ENCODE peak calls at places on chromosomes 2 and 18, in four cellular contexts. J, F, M and O are unnamed samples.

GRCh38 chr18:32530947-32531651 is 60.4 kb upstream of the GAREM1 start:
- DNase-seq in J (peak), F (no peak), M (no peak), O (no peak)

GRCh38 chr2:144320491-144320890 is 199.4 kb downstream of the ZEB2 start:
- DNase-seq in J (peak), F (no peak), M (no peak), O (peak)

GRCh38 chr2:28979576-28980366 is 1.3 kb upstream of the TOGARAM2 start:
- DNase-seq in J (peak), F (peak), M (no peak), O (no peak)

GRCh38 chr2:191910518-191910917 is 63.6 kb upstream of the CAVIN2 start:
- DNase-seq in J (peak), F (no peak), M (no peak), O (no peak)

GRCh38 chr2:170651603-170652002 is 63.5 kb upstream of the SP5 start:
- DNase-seq in J (no peak), F (no peak), M (no peak), O (no peak)

GRCh38 chr2:217098435-217098834 is 238.6 kb upstream of the TNP1 start:
- DNase-seq in J (no peak), F (no peak), M (no peak), O (no peak)

GRCh38 chr2:239519921-239520585 is 119.2 kb upstream of the HDAC4 start:
- DNase-seq in J (no peak), F (peak), M (no peak), O (no peak)

GRCh38 chr18:986071-986470 is 81.4 kb downstream of the ADCYAP1 start:
- DNase-seq in J (no peak), F (no peak), M (no peak), O (no peak)

GRCh38 chr2:72142743-72143440 is 4.8 kb downstream of the CYP26B1 start:
- DNase-seq in J (no peak), F (peak), M (peak), O (no peak)

GRCh38 chr2:169131587-169132512 is 62.5 kb downstream of the DHRS9 start:
- DNase-seq in J (peak), F (no peak), M (no peak), O (no peak)

DNA sequence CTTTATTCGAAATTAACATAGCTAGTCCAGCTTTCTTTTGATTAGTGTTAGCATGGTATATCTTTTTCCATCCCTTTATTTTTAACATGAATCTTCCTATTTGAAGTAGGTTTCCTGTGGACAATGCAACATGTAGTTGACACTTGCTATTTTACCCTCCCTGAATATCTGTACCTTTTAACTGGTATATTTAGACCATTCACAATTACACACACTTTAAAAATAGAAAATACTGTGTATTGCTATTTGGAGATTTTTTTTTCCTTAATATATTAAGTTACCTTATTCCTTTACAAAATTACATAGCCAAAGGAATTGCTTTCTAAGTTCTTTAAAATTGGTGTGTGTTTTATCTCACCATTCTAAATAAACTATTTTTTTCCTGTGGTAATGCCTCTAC is 15.0 kb downstream of the RNF144A start:
- DNase-seq in J (no peak), F (no peak), M (no peak), O (no peak)
- TF ChIP-seq CTCF in J (no peak), F (no peak), M (no peak), O (no peak)

DNA sequence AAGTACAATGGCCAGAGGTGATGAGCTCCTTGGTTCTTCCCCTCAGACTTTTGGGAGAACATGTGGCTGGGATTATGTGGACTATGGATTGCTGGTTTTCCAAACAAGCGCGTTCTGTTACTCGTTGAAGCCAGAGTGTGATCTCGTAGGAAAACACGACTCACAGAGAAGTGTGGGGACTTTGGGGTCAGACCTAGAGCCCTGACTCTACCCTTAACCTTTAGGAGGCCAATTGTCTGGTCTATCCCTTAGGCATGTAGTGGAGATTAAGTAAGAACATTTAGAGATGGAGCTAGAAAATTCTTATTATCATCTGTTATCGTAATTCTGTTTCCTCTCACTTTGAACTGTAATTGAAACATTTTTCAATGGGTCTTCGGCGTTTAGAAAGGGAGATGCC is 35.8 kb downstream of the BCL2L11 start:
- DNase-seq in J (no peak), F (no peak), M (no peak), O (no peak)
- TF ChIP-seq CTCF in J (no peak), F (no peak), M (no peak), O (no peak)

GRCh38 chr2:219392754-219393153 is 5.0 kb upstream of the DNPEP start:
- DNase-seq in J (peak), F (no peak), M (no peak), O (no peak)
- TF ChIP-seq CTCF in J (no peak), F (no peak), M (no peak), O (no peak)

GRCh38 chr2:120307482-120307881 is 38.5 kb upstream of the INHBB start:
- DNase-seq in J (no peak), F (no peak), M (no peak), O (no peak)

GRCh38 chr2:120303177-120303576 is 42.8 kb upstream of the INHBB start:
- DNase-seq in J (no peak), F (no peak), M (no peak), O (no peak)

GRCh38 chr2:120306091-120306490 is 39.8 kb upstream of the INHBB start:
- DNase-seq in J (no peak), F (no peak), M (no peak), O (no peak)

GRCh38 chr2:120308038-120308910 is 37.7 kb upstream of the INHBB start:
- DNase-seq in J (no peak), F (no peak), M (no peak), O (no peak)

DNA sequence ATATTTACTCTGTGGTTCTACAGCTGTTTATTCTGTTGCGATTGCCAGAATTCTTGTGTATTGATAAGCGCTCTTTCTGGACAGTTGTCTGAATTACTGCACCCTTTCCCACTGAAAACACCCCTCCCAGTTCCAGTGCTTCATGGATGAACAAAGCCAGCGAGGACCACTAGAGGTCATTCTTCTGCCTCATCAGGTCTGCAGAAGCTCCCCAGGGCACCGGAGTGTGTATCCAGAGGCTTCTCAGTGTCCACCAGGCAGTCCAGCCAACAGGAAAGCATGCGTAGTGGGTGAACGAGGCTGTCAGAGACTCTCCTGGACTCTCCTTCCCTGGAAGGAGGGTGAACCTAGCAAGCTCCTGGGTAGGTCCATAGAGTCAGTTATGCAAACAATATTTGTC is 40.6 kb upstream of the INHBB start:
- DNase-seq in J (no peak), F (no peak), M (peak), O (no peak)
- TF ChIP-seq CTCF in J (peak), F (peak), M (no peak), O (no peak)

GRCh38 chr18:12394428-12394827 is 13.3 kb upstream of the PRELID3A start:
- DNase-seq in J (no peak), F (no peak), M (no peak), O (no peak)
- TF ChIP-seq CTCF in J (peak), F (peak), M (peak), O (no peak)

GRCh38 chr2:142599504-142599903 is 278.0 kb upstream of the KYNU start:
- DNase-seq in J (no peak), F (no peak), M (no peak), O (no peak)

GRCh38 chr2:142602418-142602989 is 275.0 kb upstream of the KYNU start:
- DNase-seq in J (no peak), F (no peak), M (no peak), O (no peak)

GRCh38 chr2:142601794-142602193 is 275.7 kb upstream of the KYNU start:
- DNase-seq in J (no peak), F (no peak), M (no peak), O (no peak)

DNA sequence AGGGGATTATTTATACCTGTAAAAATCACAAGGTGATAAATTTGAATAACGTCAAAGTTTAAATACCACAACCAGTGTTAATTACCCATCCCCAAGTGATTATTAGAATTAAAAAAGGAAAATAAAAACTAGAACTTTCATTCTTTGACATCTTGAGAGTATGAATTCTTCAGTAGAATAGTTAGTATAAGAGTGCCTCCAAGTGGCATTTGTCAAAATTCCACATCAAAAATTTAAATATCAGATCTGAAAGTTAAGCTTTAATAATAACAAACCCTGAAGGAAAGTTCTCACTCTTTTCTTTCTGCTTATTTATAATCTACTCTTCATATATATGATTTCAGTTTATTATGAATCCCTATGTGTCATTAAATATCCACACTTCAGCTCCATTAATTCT is 273.7 kb upstream of the KYNU start:
- DNase-seq in J (peak), F (no peak), M (no peak), O (no peak)
- TF ChIP-seq CTCF in J (no peak), F (no peak), M (no peak), O (no peak)

DNA sequence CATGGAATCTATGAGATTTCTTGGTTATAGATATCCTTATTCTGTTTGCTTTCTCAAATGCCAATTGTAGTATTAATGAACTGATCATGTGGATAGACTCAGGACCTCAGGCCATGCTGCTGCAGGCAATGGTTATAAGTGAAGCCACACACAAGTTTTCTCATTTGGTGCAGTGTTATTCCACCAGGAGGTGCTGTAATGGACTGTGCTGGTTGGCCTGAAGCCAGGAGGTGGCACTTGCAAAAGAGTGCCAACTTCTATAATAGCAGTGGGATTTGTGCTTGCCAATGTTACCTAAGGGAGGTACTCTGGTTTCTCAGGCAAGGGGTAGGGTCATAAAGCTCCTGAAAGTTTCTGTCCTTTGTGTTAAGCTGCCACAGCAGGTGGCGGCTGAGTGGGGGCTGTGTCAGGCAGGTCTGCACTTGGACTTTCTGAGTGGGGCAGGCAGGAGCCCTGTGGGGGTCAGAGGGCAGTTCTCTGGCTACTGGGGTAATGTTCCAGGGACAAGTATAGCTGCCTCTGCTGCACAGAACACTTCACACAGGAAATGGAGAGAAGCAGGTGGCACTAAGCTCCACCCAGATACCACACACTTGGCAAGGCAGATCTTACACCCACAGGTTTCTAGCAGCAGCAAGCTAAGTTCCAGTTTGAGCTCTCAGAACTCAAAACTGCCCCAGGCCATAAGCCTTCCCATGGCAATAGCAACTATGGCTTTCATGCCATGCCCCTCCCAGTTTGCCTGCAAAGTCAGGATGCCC is 352.6 kb upstream of the CWC22 start:
- DNase-seq in J (peak), F (no peak), M (peak), O (peak)
- TF ChIP-seq CTCF in J (peak), F (no peak), M (no peak), O (no peak)

GRCh38 chr2:181891258-181891965 is at the start of gene ITPRID2:
- DNase-seq in J (peak), F (peak), M (peak), O (peak)
- TF ChIP-seq CTCF in J (peak), F (peak), M (peak), O (no peak)